ENCODE peak calls at places on chromosomes 11 and 22, in six cellular contexts. Q is LoVo, R is Daoy, M is ureter, N is LHCN-M2, C is left cardiac atrium. Z is an unnamed sample.

GRCh38 chr11:72314600-72315386 is 70.8 kb upstream of the PHOX2A start:
- DNase-seq in Q (no peak), R (no peak), M (no peak), N (no peak), C (no peak), Z (no peak)

GRCh38 chr22:29650370-29650769 is 46.9 kb downstream of the NF2 start:
- DNase-seq in Q (no peak), R (no peak), M (no peak), N (no peak), C (no peak), Z (no peak)

GRCh38 chr22:29872145-29872893 is 10.7 kb upstream of the MTMR3 start:
- DNase-seq in Q (no peak), R (no peak), M (peak), N (no peak), C (no peak), Z (no peak)

GRCh38 chr11:72584933-72585597 is 89.2 kb downstream of the PDE2A start:
- DNase-seq in Q (no peak), R (no peak), M (no peak), N (no peak), C (peak), Z (peak)

GRCh38 chr11:116887909-116888556 is 50.6 kb upstream of the APOA1 start:
- DNase-seq in Q (no peak), R (no peak), M (no peak), N (no peak), C (no peak), Z (no peak)

GRCh38 chr11:21604564-21604963 is 588.3 kb upstream of the ANO5 start:
- DNase-seq in Q (no peak), R (no peak), M (no peak), N (no peak), C (no peak), Z (no peak)

GRCh38 chr22:20239951-20240773 is 28.0 kb downstream of the RTN4R start:
- DNase-seq in Q (no peak), R (no peak), M (no peak), N (no peak), C (no peak), Z (no peak)

GRCh38 chr22:20803696-20804324 is 29.9 kb downstream of the SERPIND1 start:
- DNase-seq in Q (no peak), R (peak), M (no peak), N (no peak), C (no peak), Z (no peak)

GRCh38 chr11:2799881-2800654 is 85.5 kb downstream of the CDKN1C start:
- DNase-seq in Q (no peak), R (no peak), M (peak), N (no peak), C (peak), Z (peak)

GRCh38 chr11:96905084-96905641 is 515.4 kb downstream of the JRKL start:
- DNase-seq in Q (no peak), R (no peak), M (no peak), N (no peak), C (no peak), Z (no peak)

Z was measured in lower lobe of right lung.